ENCODE peak calls at places on chromosomes 3 and 15, in five cellular contexts. One of them, this sample, is unnamed.

GRCh38 chr15:77547801-77548607 is 84.7 kb downstream of the LINGO1 start:
- DNase-seq in K562: no peak
- DNase-seq in GM12878: no peak
- DNase-seq in H1: no peak
- DNase-seq in HepG2: no peak
- DNase-seq in this sample: no peak

GRCh38 chr3:65907232-65908130 is 131.2 kb downstream of the MAGI1 start:
- DNase-seq in GM12878: no peak
- DNase-seq in K562: no peak
- DNase-seq in HepG2: no peak
- DNase-seq in H1: no peak
- DNase-seq in this sample: no peak

GRCh38 chr15:70879386-70879785 is 12.8 kb downstream of the THAP10 start:
- DNase-seq in K562: no peak
- DNase-seq in HepG2: no peak
- DNase-seq in H1: no peak
- DNase-seq in GM12878: no peak
- DNase-seq in this sample: no peak

GRCh38 chr15:69164807-69165636 is 4.6 kb downstream of the GLCE start:
- DNase-seq in K562: no peak
- DNase-seq in GM12878: no peak
- DNase-seq in HepG2: no peak
- DNase-seq in H1: no peak
- DNase-seq in this sample: no peak

GRCh38 chr3:69411331-69411730 is 25.4 kb upstream of the FRMD4B start:
- DNase-seq in K562: no peak
- DNase-seq in HepG2: no peak
- DNase-seq in GM12878: no peak
- DNase-seq in H1: no peak
- DNase-seq in this sample: no peak

GRCh38 chr15:45842151-45842550 is 207.3 kb downstream of the SQOR start:
- DNase-seq in K562: no peak
- DNase-seq in HepG2: peak
- DNase-seq in H1: no peak
- DNase-seq in GM12878: no peak
- DNase-seq in this sample: no peak

GRCh38 chr15:90451215-90451850 is 63.3 kb downstream of the IQGAP1 start:
- DNase-seq in H1: no peak
- DNase-seq in GM12878: no peak
- DNase-seq in K562: no peak
- DNase-seq in HepG2: no peak
- DNase-seq in this sample: no peak

GRCh38 chr15:34628577-34629152 is 45.2 kb upstream of the GOLGA8B start:
- DNase-seq in GM12878: no peak
- DNase-seq in H1: no peak
- DNase-seq in HepG2: no peak
- DNase-seq in K562: no peak
- DNase-seq in this sample: no peak

GRCh38 chr3:73056365-73057150 is 4.9 kb upstream of the EBLN2 start:
- DNase-seq in K562: no peak
- DNase-seq in H1: no peak
- DNase-seq in HepG2: peak
- DNase-seq in GM12878: no peak
- DNase-seq in this sample: peak

GRCh38 chr3:23840521-23840920 is 34.8 kb downstream of the UBE2E1 start:
- DNase-seq in GM12878: no peak
- DNase-seq in H1: no peak
- DNase-seq in HepG2: peak
- DNase-seq in K562: no peak
- DNase-seq in this sample: no peak

GRCh38 chr3:119323401-119324107 is 29.4 kb downstream of the ARHGAP31 start:
- DNase-seq in H1: peak
- DNase-seq in GM12878: no peak
- DNase-seq in K562: no peak
- DNase-seq in HepG2: no peak
- DNase-seq in this sample: no peak

GRCh38 chr3:9246196-9246595 is 3.2 kb downstream of the SRGAP3 start:
- DNase-seq in H1: no peak
- DNase-seq in K562: no peak
- DNase-seq in GM12878: no peak
- DNase-seq in HepG2: no peak
- DNase-seq in this sample: no peak

GRCh38 chr3:46934508-46935167 is 41.9 kb downstream of the CCDC12 start:
- DNase-seq in K562: no peak
- DNase-seq in GM12878: no peak
- DNase-seq in H1: no peak
- DNase-seq in HepG2: no peak
- DNase-seq in this sample: no peak

GRCh38 chr3:48848816-48849515 is 1.3 kb upstream of the PRKAR2A start:
- DNase-seq in HepG2: no peak
- DNase-seq in H1: no peak
- DNase-seq in K562: no peak
- DNase-seq in GM12878: no peak
- DNase-seq in this sample: no peak

GRCh38 chr3:72582211-72582878 is 265.9 kb downstream of the SHQ1 start:
- DNase-seq in HepG2: peak
- DNase-seq in K562: no peak
- DNase-seq in H1: no peak
- DNase-seq in GM12878: peak
- DNase-seq in this sample: no peak

GRCh38 chr3:52122491-52122890 is 31.7 kb downstream of the POC1A start:
- DNase-seq in HepG2: no peak
- DNase-seq in H1: no peak
- DNase-seq in K562: no peak
- DNase-seq in GM12878: no peak
- DNase-seq in this sample: no peak

GRCh38 chr15:57215371-57215770 is 160.9 kb upstream of the CGNL1 start:
- DNase-seq in GM12878: no peak
- DNase-seq in K562: no peak
- DNase-seq in HepG2: no peak
- DNase-seq in H1: no peak
- DNase-seq in this sample: no peak

GRCh38 chr3:107285197-107285596 is 92.0 kb upstream of the CCDC54 start:
- DNase-seq in H1: no peak
- DNase-seq in K562: no peak
- DNase-seq in HepG2: no peak
- DNase-seq in GM12878: no peak
- DNase-seq in this sample: no peak
- H3K9ac ChIP-seq in H1: no peak
- H3K9ac ChIP-seq in K562: no peak
- H3K9ac ChIP-seq in HepG2: no peak
- H3K9ac ChIP-seq in GM12878: no peak
- H3K9ac ChIP-seq in this sample: no peak

DNA sequence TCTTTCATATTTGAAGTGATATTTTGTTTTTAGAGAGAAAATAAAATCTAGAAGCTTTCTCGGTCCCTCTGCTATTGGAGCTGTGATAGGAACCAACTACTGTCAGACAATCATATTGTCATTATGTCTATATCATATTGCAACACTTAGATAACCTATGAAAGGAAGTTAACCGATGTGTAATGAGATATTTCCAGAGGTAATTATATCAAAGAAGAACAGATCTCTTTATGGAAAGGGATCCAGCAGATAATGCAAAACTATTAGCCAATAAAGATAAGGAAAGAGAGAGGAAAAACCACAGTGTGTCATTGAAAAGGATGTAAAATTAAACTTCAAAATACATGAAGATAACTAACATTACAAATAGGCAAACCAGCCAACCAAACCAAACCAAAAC is 529.1 kb upstream of the CCDC54 start:
- DNase-seq in GM12878: no peak
- DNase-seq in H1: no peak
- DNase-seq in K562: no peak
- DNase-seq in HepG2: no peak
- DNase-seq in this sample: no peak
- TF ChIP-seq CEBPB in GM12878: no peak
- TF ChIP-seq CEBPB in H1: no peak
- TF ChIP-seq CEBPB in K562: no peak
- TF ChIP-seq CEBPB in HepG2: no peak
- TF ChIP-seq CEBPB in this sample: no peak

DNA sequence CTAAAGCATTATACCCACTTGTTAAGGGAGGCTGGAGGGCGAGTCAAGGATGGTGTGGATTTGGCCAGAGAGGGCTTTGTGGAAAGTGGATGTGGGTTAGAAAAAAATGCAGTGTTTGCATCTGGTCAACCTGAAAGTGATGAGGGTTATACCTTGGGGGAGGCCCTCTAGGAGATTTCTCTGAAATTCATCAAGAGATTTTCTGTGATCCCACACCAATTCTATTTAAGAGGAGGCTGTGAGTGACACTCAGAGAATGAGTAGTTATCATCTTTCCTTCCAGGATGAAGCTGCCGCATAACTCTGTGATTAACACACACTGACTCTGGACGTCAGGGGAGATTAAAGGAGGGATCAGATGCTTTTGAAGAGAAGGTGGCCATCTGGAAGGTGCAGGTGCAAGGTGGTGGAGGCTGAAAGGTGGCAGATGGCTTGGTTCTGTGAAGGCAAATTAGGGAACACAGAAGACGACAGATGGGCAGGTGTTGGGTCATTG is 54.8 kb downstream of the ANAPC13 start:
- DNase-seq in H1: no peak
- DNase-seq in GM12878: no peak
- DNase-seq in K562: no peak
- DNase-seq in HepG2: no peak
- DNase-seq in this sample: no peak
- TF ChIP-seq SRF in H1: no peak
- TF ChIP-seq SRF in GM12878: no peak
- TF ChIP-seq SRF in K562: no peak
- TF ChIP-seq SRF in HepG2: no peak
- TF ChIP-seq SRF in this sample: no peak

GRCh38 chr3:71226565-71227281 is 356.8 kb downstream of the FOXP1 start:
- DNase-seq in H1: no peak
- DNase-seq in K562: peak
- DNase-seq in HepG2: no peak
- DNase-seq in GM12878: peak
- DNase-seq in this sample: no peak
- H3K9ac ChIP-seq in H1: no peak
- H3K9ac ChIP-seq in K562: peak
- H3K9ac ChIP-seq in HepG2: no peak
- H3K9ac ChIP-seq in GM12878: peak
- H3K9ac ChIP-seq in this sample: no peak

GRCh38 chr3:159629329-159630084 is 359.1 kb upstream of the IL12A start:
- DNase-seq in H1: no peak
- DNase-seq in HepG2: no peak
- DNase-seq in GM12878: no peak
- DNase-seq in K562: no peak
- DNase-seq in this sample: no peak
- TF ChIP-seq CEBPB in H1: no peak
- TF ChIP-seq CEBPB in HepG2: no peak
- TF ChIP-seq CEBPB in GM12878: no peak
- TF ChIP-seq CEBPB in K562: no peak
- TF ChIP-seq CEBPB in this sample: no peak

DNA sequence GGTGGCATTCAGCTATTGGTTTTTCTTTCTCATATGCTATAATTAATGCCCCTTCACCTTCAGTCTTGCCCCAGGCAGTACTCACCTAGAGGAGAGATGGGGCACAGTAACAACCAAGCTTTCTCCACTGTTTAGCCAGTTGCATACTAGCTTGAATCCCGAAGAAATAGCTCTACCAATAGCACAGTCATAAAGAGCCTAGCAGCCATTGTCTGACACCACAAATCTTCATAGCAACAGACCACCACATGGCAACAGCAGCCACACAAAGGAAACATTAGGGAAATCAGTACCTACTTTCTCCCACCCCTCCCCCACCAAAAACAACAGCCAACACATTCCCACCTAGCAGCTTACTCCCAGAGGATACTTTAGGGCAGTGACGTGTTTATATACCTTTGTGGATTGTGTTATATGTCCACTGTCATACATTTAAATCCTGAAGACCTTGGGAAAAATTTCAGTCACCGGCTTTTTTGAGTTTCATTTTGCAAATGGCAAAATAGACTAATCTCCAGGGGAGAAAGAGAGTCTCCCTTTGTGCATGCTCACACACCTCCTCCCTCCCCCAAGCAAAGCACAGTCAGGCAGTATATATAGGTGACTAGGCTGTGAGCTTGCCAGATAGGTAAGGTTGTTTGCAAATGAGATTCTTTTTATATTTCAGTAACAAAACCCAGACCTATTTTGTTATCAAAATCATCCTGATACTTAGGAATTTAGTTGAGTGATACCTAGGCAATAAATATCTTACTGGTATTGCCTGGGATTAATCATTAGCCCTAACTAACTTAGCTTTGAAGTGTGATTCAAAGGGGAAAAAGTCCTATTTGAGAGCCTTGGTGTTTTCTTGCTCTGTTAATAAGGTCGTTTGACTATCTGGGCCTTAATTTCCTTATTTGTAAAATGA is 140.6 kb downstream of the RBPMS2 start:
- DNase-seq in H1: peak
- DNase-seq in GM12878: peak
- DNase-seq in HepG2: peak
- DNase-seq in K562: no peak
- DNase-seq in this sample: no peak
- TF ChIP-seq SRF in H1: no peak
- TF ChIP-seq SRF in GM12878: no peak
- TF ChIP-seq SRF in HepG2: no peak
- TF ChIP-seq SRF in K562: no peak
- TF ChIP-seq SRF in this sample: no peak

GRCh38 chr3:169815590-169816150 is 3.0 kb upstream of the LRRC34 start:
- DNase-seq in GM12878: no peak
- DNase-seq in H1: no peak
- DNase-seq in HepG2: no peak
- DNase-seq in K562: no peak
- DNase-seq in this sample: no peak

GRCh38 chr3:169812124-169812843 is 386 bp upstream of the LRRIQ4 start:
- DNase-seq in HepG2: no peak
- DNase-seq in GM12878: peak
- DNase-seq in H1: peak
- DNase-seq in K562: no peak
- DNase-seq in this sample: no peak

GRCh38 chr3:169812844-169813677 is at the start of the genes LRRC34 and LRRIQ4:
- DNase-seq in GM12878: peak
- DNase-seq in HepG2: no peak
- DNase-seq in K562: no peak
- DNase-seq in H1: no peak
- DNase-seq in this sample: no peak

GRCh38 chr3:169811606-169812123 is 1.0 kb upstream of the LRRIQ4 start:
- DNase-seq in H1: no peak
- DNase-seq in HepG2: no peak
- DNase-seq in GM12878: no peak
- DNase-seq in K562: no peak
- DNase-seq in this sample: no peak

GRCh38 chr3:169813757-169814517 is 1.2 kb upstream of the LRRC34 start:
- DNase-seq in H1: peak
- DNase-seq in K562: no peak
- DNase-seq in HepG2: peak
- DNase-seq in GM12878: peak
- DNase-seq in this sample: no peak
- H3K9ac ChIP-seq in H1: no peak
- H3K9ac ChIP-seq in K562: no peak
- H3K9ac ChIP-seq in HepG2: no peak
- H3K9ac ChIP-seq in GM12878: peak
- H3K9ac ChIP-seq in this sample: no peak

GRCh38 chr3:55888282-55888855 is 401.3 kb upstream of the WNT5A start:
- DNase-seq in GM12878: no peak
- DNase-seq in HepG2: no peak
- DNase-seq in K562: no peak
- DNase-seq in H1: no peak
- DNase-seq in this sample: no peak
- TF ChIP-seq CEBPB in GM12878: no peak
- TF ChIP-seq CEBPB in HepG2: no peak
- TF ChIP-seq CEBPB in K562: no peak
- TF ChIP-seq CEBPB in H1: no peak
- TF ChIP-seq CEBPB in this sample: no peak

GRCh38 chr3:109234300-109234699 is 82.0 kb downstream of the DPPA2 start:
- DNase-seq in K562: no peak
- DNase-seq in HepG2: no peak
- DNase-seq in GM12878: no peak
- DNase-seq in H1: peak
- DNase-seq in this sample: no peak
- TF ChIP-seq SRF in K562: no peak
- TF ChIP-seq SRF in HepG2: no peak
- TF ChIP-seq SRF in GM12878: no peak
- TF ChIP-seq SRF in H1: no peak
- TF ChIP-seq SRF in this sample: no peak